ENCODE peak calls at places on chromosomes 5 and 9, in five cellular contexts. One of them, this sample, is unnamed.

GRCh38 chr5:4651811-4652565 is 488.1 kb upstream of the ADAMTS16 start:
- DNase-seq in transverse colon: no peak
- DNase-seq in K562: no peak
- DNase-seq in A549: no peak
- DNase-seq in ovary: no peak
- DNase-seq in this sample: peak

GRCh38 chr5:172860520-172861443 is 26.7 kb downstream of the ERGIC1 start:
- DNase-seq in ovary: peak
- DNase-seq in A549: no peak
- DNase-seq in K562: no peak
- DNase-seq in transverse colon: peak
- DNase-seq in this sample: peak

GRCh38 chr5:164191240-164191639 is 685.8 kb downstream of the MAT2B start:
- DNase-seq in K562: no peak
- DNase-seq in transverse colon: peak
- DNase-seq in ovary: no peak
- DNase-seq in A549: no peak
- DNase-seq in this sample: no peak

GRCh38 chr5:86329318-86329717 is 288.4 kb upstream of the COX7C start:
- DNase-seq in A549: no peak
- DNase-seq in ovary: no peak
- DNase-seq in transverse colon: no peak
- DNase-seq in K562: no peak
- DNase-seq in this sample: no peak

GRCh38 chr5:173236531-173237501 is 1.8 kb upstream of the NKX2-5 start:
- DNase-seq in K562: no peak
- DNase-seq in A549: no peak
- DNase-seq in transverse colon: no peak
- DNase-seq in ovary: no peak
- DNase-seq in this sample: no peak

GRCh38 chr9:91419222-91420191 is 4.1 kb downstream of the NFIL3 start:
- DNase-seq in transverse colon: peak
- DNase-seq in ovary: peak
- DNase-seq in A549: peak
- DNase-seq in K562: peak
- DNase-seq in this sample: no peak

GRCh38 chr5:170338272-170338671 is 40.7 kb upstream of the LCP2 start:
- DNase-seq in ovary: no peak
- DNase-seq in A549: no peak
- DNase-seq in K562: no peak
- DNase-seq in transverse colon: no peak
- DNase-seq in this sample: no peak

GRCh38 chr5:97297063-97297715 is 114.1 kb upstream of the RIOK2 start:
- DNase-seq in A549: peak
- DNase-seq in transverse colon: peak
- DNase-seq in K562: peak
- DNase-seq in ovary: no peak
- DNase-seq in this sample: no peak

GRCh38 chr9:99239341-99240055 is 17.4 kb downstream of the SEC61B start:
- DNase-seq in ovary: no peak
- DNase-seq in A549: no peak
- DNase-seq in K562: no peak
- DNase-seq in transverse colon: no peak
- DNase-seq in this sample: no peak

GRCh38 chr5:134851307-134851923 is 5.6 kb downstream of the C5orf24 start:
- DNase-seq in transverse colon: no peak
- DNase-seq in ovary: no peak
- DNase-seq in K562: peak
- DNase-seq in A549: peak
- DNase-seq in this sample: no peak

GRCh38 chr5:29114331-29114768 is 2076.0 kb upstream of the CDH9 start:
- DNase-seq in transverse colon: no peak
- DNase-seq in ovary: no peak
- DNase-seq in K562: peak
- DNase-seq in A549: peak
- DNase-seq in this sample: no peak

GRCh38 chr9:123337971-123338370 is 18.0 kb upstream of the CRB2 start:
- DNase-seq in K562: no peak
- DNase-seq in transverse colon: no peak
- DNase-seq in ovary: no peak
- DNase-seq in A549: no peak
- DNase-seq in this sample: no peak
- H3K27ac ChIP-seq in K562: no peak
- H3K27ac ChIP-seq in transverse colon: no peak
- H3K27ac ChIP-seq in ovary: no peak
- H3K27ac ChIP-seq in A549: no peak
- H3K27ac ChIP-seq in this sample: no peak

DNA sequence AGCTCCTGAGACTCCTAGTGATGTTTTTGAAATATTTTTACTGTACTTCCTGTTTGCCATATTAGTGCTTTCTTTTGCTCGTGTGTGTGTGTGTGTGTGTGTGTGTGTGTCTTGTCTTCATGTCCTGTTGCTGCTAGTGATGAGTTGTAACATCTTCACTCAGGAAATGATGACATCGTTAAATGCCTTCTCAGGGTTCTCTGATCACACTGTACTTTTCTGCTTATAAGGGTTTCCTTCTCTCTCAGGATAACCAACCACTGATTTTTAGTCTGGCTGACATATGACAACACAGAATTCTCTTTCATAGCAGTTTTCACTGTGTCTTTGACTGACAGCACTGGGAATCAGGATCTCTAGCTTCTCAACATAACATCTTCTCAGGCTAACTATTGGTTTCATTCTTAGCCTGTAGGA is 16.1 kb downstream of the SV2C start:
- DNase-seq in ovary: no peak
- DNase-seq in transverse colon: no peak
- DNase-seq in K562: no peak
- DNase-seq in A549: no peak
- DNase-seq in this sample: no peak
- TF ChIP-seq EP300 in ovary: no peak
- TF ChIP-seq EP300 in transverse colon: no peak
- TF ChIP-seq EP300 in K562: no peak
- TF ChIP-seq EP300 in A549: no peak
- TF ChIP-seq EP300 in this sample: no peak

GRCh38 chr5:111680737-111681413 is 76.1 kb downstream of the NREP start:
- DNase-seq in ovary: peak
- DNase-seq in K562: no peak
- DNase-seq in transverse colon: peak
- DNase-seq in A549: peak
- DNase-seq in this sample: peak
- H3K27ac ChIP-seq in ovary: peak
- H3K27ac ChIP-seq in K562: no peak
- H3K27ac ChIP-seq in transverse colon: peak
- H3K27ac ChIP-seq in A549: peak
- H3K27ac ChIP-seq in this sample: peak

GRCh38 chr5:55569513-55569865 is 34.7 kb upstream of the PLPP1 start:
- DNase-seq in transverse colon: no peak
- DNase-seq in K562: no peak
- DNase-seq in ovary: no peak
- DNase-seq in A549: no peak
- DNase-seq in this sample: no peak
- TF ChIP-seq EP300 in transverse colon: no peak
- TF ChIP-seq EP300 in K562: no peak
- TF ChIP-seq EP300 in ovary: no peak
- TF ChIP-seq EP300 in A549: no peak
- TF ChIP-seq EP300 in this sample: no peak